ENCODE peak calls at places on chromosomes 6 and 20, in six cellular contexts. T is hepatocyte, Z is H1, F is GM23338, U is neural progenitor cell, V is HCT116. P is an unnamed sample.

GRCh38 chr6:80440496-80441160 is 334.2 kb downstream of the BCKDHB start:
- DNase-seq in T (no peak), Z (no peak), F (no peak), U (no peak), V (no peak), P (no peak)

GRCh38 chr20:22429175-22430153 is 154.9 kb downstream of the FOXA2 start:
- DNase-seq in T (peak; percentile 40), Z (no peak), F (no peak), U (no peak), V (no peak), P (no peak)

GRCh38 chr20:61640171-61640570 is 388.1 kb downstream of the CDH4 start:
- DNase-seq in T (no peak), Z (no peak), F (no peak), U (no peak), V (no peak), P (no peak)

GRCh38 chr20:23449400-23449799 is 3.3 kb downstream of the CST11 start:
- DNase-seq in T (no peak), Z (no peak), F (no peak), U (no peak), V (no peak), P (no peak)

GRCh38 chr20:62763404-62763803 is 32.9 kb upstream of the MRGBP start:
- DNase-seq in T (no peak), Z (no peak), F (no peak), U (no peak), V (no peak), P (no peak)

GRCh38 chr6:65259080-65259479 is 447.9 kb downstream of the EYS start:
- DNase-seq in T (peak; percentile 11), Z (no peak), F (peak; percentile 45), U (no peak), V (no peak), P (peak; percentile 42)

GRCh38 chr6:1118287-1118647 is 193.6 kb upstream of the FOXQ1 start:
- DNase-seq in T (no peak), Z (no peak), F (no peak), U (no peak), V (no peak), P (no peak)

GRCh38 chr20:58994390-58995159 is 12.5 kb downstream of the CTSZ start:
- DNase-seq in T (no peak), Z (no peak), F (no peak), U (no peak), V (no peak), P (no peak)

GRCh38 chr6:71454083-71454482 is 165.5 kb downstream of the OGFRL1 start:
- DNase-seq in T (no peak), Z (no peak), F (no peak), U (no peak), V (no peak), P (no peak)

GRCh38 chr6:5422321-5422915 is 161.1 kb downstream of the FARS2 start:
- DNase-seq in T (peak; percentile 53), Z (peak; percentile 38), F (peak; percentile 76), U (peak; percentile 60), V (peak; percentile 7), P (peak; percentile 72)

GRCh38 chr20:33262658-33263065 is 20.4 kb upstream of the BPIFB1 start:
- DNase-seq in T (peak; percentile 86), Z (peak; percentile 5), F (peak; percentile 85), U (peak; percentile 86), V (peak; percentile 62), P (peak; percentile 74)

GRCh38 chr6:146768722-146769121 is 169.9 kb downstream of the ADGB start:
- DNase-seq in T (no peak), Z (no peak), F (no peak), U (no peak), V (no peak), P (no peak)

GRCh38 chr20:20829694-20830093 is 117.2 kb upstream of the RALGAPA2 start:
- DNase-seq in T (no peak), Z (no peak), F (no peak), U (no peak), V (no peak), P (no peak)

GRCh38 chr20:20827992-20828597 is 115.7 kb upstream of the RALGAPA2 start:
- DNase-seq in T (no peak), Z (no peak), F (no peak), U (no peak), V (no peak), P (no peak)

GRCh38 chr20:20835897-20836296 is 123.5 kb upstream of the RALGAPA2 start:
- DNase-seq in T (no peak), Z (no peak), F (no peak), U (no peak), V (no peak), P (no peak)

GRCh38 chr20:20831794-20832193 is 119.3 kb upstream of the RALGAPA2 start:
- DNase-seq in T (no peak), Z (no peak), F (no peak), U (no peak), V (no peak), P (peak; percentile 28)

DNA sequence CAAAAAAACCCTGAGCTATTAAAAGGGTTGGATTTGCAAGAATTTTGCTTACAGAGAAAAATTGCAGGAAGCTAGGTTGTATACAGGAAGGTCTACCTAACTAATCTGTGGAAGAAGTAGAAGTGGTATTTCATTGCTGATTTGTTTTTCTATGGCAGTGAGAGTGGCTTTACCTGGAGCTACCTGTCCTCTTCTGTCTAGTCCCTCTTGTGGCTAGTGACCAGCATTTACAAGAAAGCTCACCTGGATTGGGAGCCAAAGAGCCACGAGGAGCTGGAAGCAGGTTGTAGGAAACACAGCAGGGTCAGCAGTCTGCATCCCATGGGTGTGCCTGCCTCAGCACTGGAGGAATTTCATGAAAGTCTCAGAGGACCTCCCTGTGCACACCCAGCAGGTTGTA is 120.3 kb upstream of the RALGAPA2 start:
- DNase-seq in T (no peak), Z (no peak), F (peak; percentile 20), U (no peak), V (no peak), P (no peak)
- H3K4me3 ChIP-seq in T (no peak overlapping the region), Z (no peak overlapping the region), F (no peak overlapping the region), U (no peak overlapping the region), V (no peak overlapping the region), P (no peak overlapping the region)

DNA sequence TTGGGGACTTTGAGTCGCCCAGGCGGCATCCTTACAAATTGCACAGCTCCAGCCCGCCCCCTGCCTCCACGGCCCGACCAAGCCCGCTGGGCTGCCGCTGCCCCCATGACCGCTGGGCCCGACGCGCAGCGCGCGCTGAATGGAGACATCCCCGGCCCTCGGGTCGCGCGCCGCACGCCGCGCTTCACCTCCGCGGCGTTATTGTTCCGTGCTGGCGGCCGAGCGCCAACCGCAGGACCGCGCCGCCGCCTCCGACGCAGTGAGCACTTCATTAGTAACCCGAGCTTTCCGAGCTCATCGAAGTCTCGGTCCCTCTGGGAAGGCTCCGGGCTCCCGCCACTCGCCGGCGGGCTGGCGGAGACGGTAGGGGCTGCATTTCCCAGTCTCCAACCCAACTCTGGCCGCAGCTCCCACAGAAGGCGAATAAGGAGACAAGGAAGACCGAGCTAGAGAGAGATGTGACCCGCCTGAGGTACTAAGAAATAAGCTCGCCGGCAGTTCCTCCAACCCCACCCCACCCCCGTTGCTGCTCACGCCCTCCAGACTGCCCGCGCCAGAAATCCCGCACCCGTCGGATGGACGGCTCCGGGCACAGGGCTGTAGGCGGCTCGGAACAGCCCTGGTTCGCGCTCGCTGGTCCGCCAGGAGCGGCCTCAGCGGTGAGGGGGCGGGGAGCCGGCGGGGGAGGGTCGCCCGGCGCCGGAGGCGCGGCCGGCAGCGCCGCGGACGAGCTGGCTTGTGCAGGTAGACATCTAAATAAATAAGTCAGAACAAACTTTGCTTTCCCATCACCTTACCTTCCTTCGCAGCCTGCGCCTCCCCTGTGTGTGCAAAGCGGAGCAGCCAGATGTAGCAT is 683 bp downstream of the EPHA7 start:
- DNase-seq in T (peak; percentile 66), Z (no peak), F (peak; percentile 79), U (peak; percentile 92), V (no peak), P (peak; percentile 13)
- TF ChIP-seq EZH2 in T (no peak), Z (no peak), F (no peak), U (no peak), V (no peak), P (peak; percentile 52)

GRCh38 chr6:148747145-148747492 is 289 bp downstream of the UST start:
- DNase-seq in T (no peak), Z (no peak), F (peak; percentile 49), U (no peak), V (no peak), P (peak; percentile 21)

GRCh38 chr6:148750826-148751225 is 4.0 kb downstream of the UST start:
- DNase-seq in T (no peak), Z (no peak), F (no peak), U (no peak), V (no peak), P (no peak)

GRCh38 chr6:148747493-148748160 is 797 bp downstream of the UST start:
- DNase-seq in T (peak; percentile 69), Z (peak; percentile 33), F (peak; percentile 89), U (peak; percentile 84), V (no peak), P (peak; percentile 40)

GRCh38 chr6:148749678-148750077 is 2.8 kb downstream of the UST start:
- DNase-seq in T (no peak), Z (no peak), F (no peak), U (no peak), V (no peak), P (no peak)

GRCh38 chr6:148751233-148751632 is 4.4 kb downstream of the UST start:
- DNase-seq in T (no peak), Z (no peak), F (no peak), U (no peak), V (no peak), P (no peak)
- H3K4me3 ChIP-seq in T (no peak overlapping the region), Z (no peak overlapping the region), F (no peak overlapping the region), U (no peak overlapping the region), V (no peak overlapping the region), P (no peak overlapping the region)

GRCh38 chr6:135185483-135185882 is 4.4 kb downstream of the MYB start:
- DNase-seq in T (no peak), Z (no peak), F (no peak), U (no peak), V (no peak), P (no peak)

GRCh38 chr6:135181333-135182119 is 418 bp downstream of the MYB start:
- DNase-seq in T (peak; percentile 8), Z (no peak), F (peak; percentile 33), U (peak; percentile 48), V (no peak), P (no peak)

GRCh38 chr6:135182993-135183531 is 2.0 kb downstream of the MYB start:
- DNase-seq in T (peak; percentile 58), Z (no peak), F (peak; percentile 70), U (peak; percentile 52), V (no peak), P (peak; percentile 39)

GRCh38 chr6:135182120-135182992 is 1.2 kb downstream of the MYB start:
- DNase-seq in T (peak; percentile 28), Z (no peak), F (peak; percentile 48), U (peak; percentile 55), V (no peak), P (peak; percentile 12)

DNA sequence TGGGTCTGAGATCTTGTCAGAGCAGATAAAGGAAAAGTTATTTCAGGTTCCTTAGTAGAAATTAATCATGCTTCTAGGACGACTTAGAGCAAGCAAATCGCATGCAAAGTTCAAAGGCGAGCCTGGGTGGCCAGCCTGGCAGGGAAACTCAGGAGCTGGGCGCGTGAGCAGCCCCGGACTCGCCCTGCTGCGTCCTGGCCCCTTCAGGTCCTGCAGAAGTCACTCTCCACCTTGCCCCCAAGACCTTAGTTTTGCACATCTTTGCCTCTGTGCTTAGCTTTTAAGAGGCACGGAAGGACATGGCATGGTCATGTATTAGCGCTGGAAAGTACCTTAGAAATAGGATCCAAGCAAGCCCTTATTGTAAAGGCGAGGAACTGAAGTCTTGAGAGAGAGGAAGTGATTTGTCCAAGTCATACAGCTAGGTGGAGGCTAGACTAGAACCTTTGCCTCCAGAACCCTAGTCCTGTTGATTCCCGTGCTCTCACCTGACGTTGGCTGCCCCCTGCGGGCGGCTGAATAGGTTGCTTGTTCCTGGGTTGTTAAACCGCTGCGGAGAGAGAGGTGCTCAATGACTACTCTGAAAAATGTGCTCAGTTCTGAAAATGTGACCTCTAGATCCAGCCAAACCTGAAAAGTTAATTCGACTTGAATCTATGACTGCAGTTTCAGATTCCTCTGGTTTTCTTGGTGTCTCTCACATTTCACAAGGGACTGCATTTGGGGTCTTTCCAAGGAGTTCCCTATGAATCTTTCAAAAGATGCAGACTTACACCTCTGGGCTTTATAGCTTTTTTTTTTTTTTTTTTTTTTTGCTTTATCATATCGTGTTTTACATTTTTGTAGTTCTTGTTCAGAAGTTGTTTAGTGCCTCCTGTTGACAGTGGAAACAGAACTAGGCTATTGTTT is 2.7 kb downstream of the MYB start:
- DNase-seq in T (peak; percentile 68), Z (no peak), F (peak; percentile 93), U (peak; percentile 80), V (peak; percentile 83), P (peak; percentile 77)
- TF ChIP-seq EZH2 in T (no peak), Z (no peak), F (no peak), U (no peak), V (no peak), P (no peak)